ENCODE peak calls at places on chromosomes 4 and X, in nine cellular contexts. T, Z, E, K, C, J, V, M and Q are unnamed samples.

GRCh38 chrX:23937100-23937499 is 29.3 kb downstream of the CXorf58 start:
- DNase-seq in T (peak; percentile 47), Z (no peak), E (no peak), K (no peak), C (no peak), J (no peak), V (no peak), M (no peak), Q (no peak)

GRCh38 chr4:11805837-11806236 is 377.1 kb upstream of the HS3ST1 start:
- DNase-seq in T (peak; percentile 21), Z (no peak), E (peak; percentile 26), K (no peak), C (no peak), J (peak; percentile 46), V (peak; percentile 2), M (no peak), Q (no peak)

GRCh38 chr4:122458625-122459024 is 2.1 kb upstream of the IL2 start:
- DNase-seq in T (no peak), Z (no peak), E (no peak), K (no peak), C (peak; percentile 19), J (peak; percentile 32), V (peak; percentile 14), M (peak; percentile 56), Q (peak; percentile 9)

GRCh38 chrX:135346975-135347374 is 37.7 kb downstream of the ETDC start:
- DNase-seq in T (no peak), Z (no peak), E (no peak), K (no peak), C (no peak), J (no peak), V (no peak), M (no peak), Q (no peak)

GRCh38 chr4:152109585-152110509 is 349.0 kb upstream of the GATB start:
- DNase-seq in T (no peak), Z (no peak), E (no peak), K (no peak), C (no peak), J (no peak), V (no peak), M (no peak), Q (no peak)

GRCh38 chrX:120463241-120463640 is 5.9 kb downstream of the LAMP2 start:
- DNase-seq in T (no peak), Z (no peak), E (peak; percentile 68), K (no peak), C (no peak), J (no peak), V (no peak), M (no peak), Q (no peak)

GRCh38 chr4:102227388-102227787 is 117.9 kb downstream of the SLC39A8 start:
- DNase-seq in T (no peak), Z (no peak), E (no peak), K (no peak), C (no peak), J (no peak), V (no peak), M (no peak), Q (no peak)

GRCh38 chr4:138114434-138114833 is 127.7 kb downstream of the SLC7A11 start:
- DNase-seq in T (no peak), Z (no peak), E (peak; percentile 66), K (peak; percentile 44), C (no peak), J (no peak), V (no peak), M (no peak), Q (peak; percentile 67)

GRCh38 chrX:20382518-20383291 is 116.0 kb upstream of the RPS6KA3 start:
- DNase-seq in T (no peak), Z (no peak), E (no peak), K (peak; percentile 12), C (no peak), J (no peak), V (peak; percentile 12), M (no peak), Q (peak; percentile 26)

GRCh38 chrX:111407948-111408347 is 4.0 kb downstream of the DCX start:
- DNase-seq in T (no peak), Z (no peak), E (no peak), K (no peak), C (no peak), J (no peak), V (no peak), M (no peak), Q (no peak)

GRCh38 chr4:140089216-140089615 is 64.8 kb downstream of the MAML3 start:
- DNase-seq in T (no peak), Z (no peak), E (no peak), K (no peak), C (no peak), J (no peak), V (no peak), M (no peak), Q (no peak)

GRCh38 chr4:23060776-23061175 is 368.0 kb downstream of the GBA3 start:
- DNase-seq in T (no peak), Z (no peak), E (no peak), K (no peak), C (no peak), J (no peak), V (no peak), M (no peak), Q (no peak)

GRCh38 chrX:53695901-53696300 is 9.4 kb upstream of the HUWE1 start:
- DNase-seq in T (no peak), Z (peak; percentile 67), E (no peak), K (no peak), C (no peak), J (no peak), V (no peak), M (no peak), Q (no peak)

GRCh38 chr4:168614316-168615057 is 117.6 kb downstream of the PALLD start:
- DNase-seq in T (no peak), Z (no peak), E (peak; percentile 39), K (no peak), C (no peak), J (no peak), V (no peak), M (no peak), Q (no peak)

GRCh38 chr4:163941221-163941865 is 446.9 kb downstream of the TMA16 start:
- DNase-seq in T (no peak), Z (no peak), E (no peak), K (no peak), C (no peak), J (no peak), V (no peak), M (no peak), Q (no peak)

GRCh38 chr4:106869551-106869950 is 166.6 kb downstream of the DKK2 start:
- DNase-seq in T (no peak), Z (no peak), E (peak; percentile 66), K (no peak), C (no peak), J (no peak), V (no peak), M (no peak), Q (no peak)

GRCh38 chr4:2132438-2132837 is 73.3 kb downstream of the NAT8L start:
- DNase-seq in T (no peak), Z (no peak), E (no peak), K (no peak), C (no peak), J (peak; percentile 2), V (no peak), M (no peak), Q (no peak)

GRCh38 chr4:105503484-105503883 is 29.6 kb upstream of the PPA2 start:
- DNase-seq in T (no peak), Z (no peak), E (no peak), K (no peak), C (no peak), J (no peak), V (no peak), M (no peak), Q (no peak)

GRCh38 chrX:74383611-74384010 is 37.7 kb upstream of the SLC16A2 start:
- DNase-seq in T (peak; percentile 55), Z (peak; percentile 5), E (peak; percentile 66), K (peak; percentile 16), C (no peak), J (peak; percentile 22), V (peak; percentile 35), M (no peak), Q (no peak)

GRCh38 chr4:157792716-157793115 is 380.1 kb downstream of the GASK1B start:
- DNase-seq in T (no peak), Z (no peak), E (peak; percentile 11), K (no peak), C (no peak), J (no peak), V (no peak), M (no peak), Q (no peak)

GRCh38 chr4:76605099-76605563 is 170.1 kb downstream of the SHROOM3 start:
- DNase-seq in T (no peak), Z (no peak), E (no peak), K (no peak), C (no peak), J (no peak), V (no peak), M (no peak), Q (no peak)

GRCh38 chrX:46408553-46409407 is 136.4 kb downstream of the ZNF674 start:
- DNase-seq in T (peak; percentile 47), Z (peak; percentile 32), E (peak; percentile 91), K (peak; percentile 49), C (peak; percentile 52), J (peak; percentile 46), V (peak; percentile 75), M (no peak), Q (peak; percentile 1)